ENCODE peak calls at places on chromosome 12, in five cellular contexts. T is stimulated activated CD4-positive, alpha-beta T cell treated with anti-CD3 and anti-CD28 coated beads, Interleukin-2, amount 100 ng/mL, for 24 hours; J is MM.1S; Y is LHCN-M2; O is Karpas-422. W is an unnamed sample.

GRCh38 chr12:69097619-69098368 is 141.6 kb upstream of the CPSF6 start:
- DNase-seq in Y (peak), J (no peak), T (no peak), O (no peak), W (no peak)

GRCh38 chr12:98532687-98533304 is 17.4 kb downstream of the TMPO start:
- DNase-seq in T (no peak), O (peak), J (peak), Y (peak), W (peak)

GRCh38 chr12:39840422-39840821 is 220.8 kb upstream of the ABCD2 start:
- DNase-seq in Y (no peak), J (no peak), O (no peak), T (no peak), W (no peak)

GRCh38 chr12:60278209-60278608 is 682.4 kb downstream of the SLC16A7 start:
- DNase-seq in T (no peak), J (no peak), O (no peak), Y (no peak), W (no peak)

GRCh38 chr12:50258167-50258551 is 25.2 kb downstream of the LIMA1 start:
- DNase-seq in O (no peak), T (no peak), J (no peak), Y (peak), W (no peak)

GRCh38 chr12:119949145-119949544 is 39.9 kb upstream of the BICDL1 start:
- DNase-seq in J (no peak), Y (no peak), T (no peak), O (no peak), W (no peak)

GRCh38 chr12:108029081-108029790 is 99.9 kb upstream of the WSCD2 start:
- DNase-seq in Y (no peak), T (no peak), J (no peak), O (no peak), W (no peak)

GRCh38 chr12:1916396-1917171 is 1.9 kb downstream of the CACNA2D4 start:
- DNase-seq in O (no peak), Y (no peak), T (no peak), J (no peak), W (no peak)

GRCh38 chr12:121467638-121468403 is 67.9 kb downstream of the RNF34 start:
- DNase-seq in O (peak), T (no peak), J (no peak), Y (peak), W (no peak)

GRCh38 chr12:39959016-39959415 is 146.9 kb downstream of the SLC2A13 start:
- DNase-seq in J (no peak), Y (no peak), T (no peak), O (no peak), W (no peak)

GRCh38 chr12:120100630-120101029 is 15.9 kb downstream of the RAB35 start:
- DNase-seq in J (no peak), T (no peak), O (no peak), Y (peak), W (no peak)

GRCh38 chr12:130664252-130664651 is 51.8 kb downstream of the RIMBP2 start:
- DNase-seq in T (no peak), J (no peak), Y (no peak), O (no peak), W (no peak)